ENCODE peak calls at places on chromosomes 7 and 10, in five cellular contexts. A is prostate gland, F is adrenal gland, J is vagina, N is stomach. W is an unnamed sample.

GRCh38 chr7:466465-467191 is 53.0 kb downstream of the PDGFA start:
- DNase-seq in A (no peak), F (peak; percentile 7), J (no peak), N (no peak), W (no peak)

GRCh38 chr10:101050206-101051069 is 11.4 kb upstream of the KAZALD1 start:
- DNase-seq in A (peak; percentile 51), F (peak; percentile 72), J (no peak), N (peak; percentile 82), W (peak; percentile 79)

GRCh38 chr7:110621289-110621688 is 469.6 kb upstream of the LRRN3 start:
- DNase-seq in A (no peak), F (no peak), J (no peak), N (no peak), W (no peak)

GRCh38 chr10:123645016-123645415 is 21.1 kb upstream of the GPR26 start:
- DNase-seq in A (no peak), F (no peak), J (peak; percentile 77), N (peak; percentile 1), W (no peak)

GRCh38 chr10:97333351-97333600 is 1.3 kb downstream of the FRAT2 start:
- DNase-seq in A (no peak), F (no peak), J (no peak), N (no peak), W (no peak)

GRCh38 chr10:124176309-124177179 is 83.1 kb upstream of the CHST15 start:
- DNase-seq in A (no peak), F (no peak), J (no peak), N (no peak), W (no peak)

GRCh38 chr10:129096340-129096984 is 370.6 kb upstream of the MGMT start:
- DNase-seq in A (peak; percentile 40), F (no peak), J (peak; percentile 28), N (no peak), W (no peak)

GRCh38 chr7:36131026-36131425 is 22.0 kb upstream of the EEPD1 start:
- DNase-seq in A (no peak), F (no peak), J (no peak), N (no peak), W (no peak)

GRCh38 chr7:11404355-11404754 is 427.6 kb downstream of the THSD7A start:
- DNase-seq in A (no peak), F (no peak), J (no peak), N (no peak), W (no peak)

GRCh38 chr10:50469288-50469687 is 154.5 kb downstream of the SGMS1 start:
- DNase-seq in A (no peak), F (no peak), J (no peak), N (no peak), W (no peak)

GRCh38 chr7:10940748-10941358 is 32.8 kb upstream of the PHF14 start:
- DNase-seq in A (peak; percentile 7), F (no peak), J (no peak), N (no peak), W (peak; percentile 4)

GRCh38 chr7:79421751-79422150 is 31.7 kb downstream of the MAGI2 start:
- DNase-seq in A (no peak), F (no peak), J (no peak), N (no peak), W (no peak)

GRCh38 chr7:18414885-18415284 is 80.7 kb upstream of the HDAC9 start:
- DNase-seq in A (no peak), F (no peak), J (no peak), N (no peak), W (no peak)

GRCh38 chr10:35885076-35885475 is 243.0 kb upstream of the FZD8 start:
- DNase-seq in A (no peak), F (no peak), J (no peak), N (no peak), W (no peak)

GRCh38 chr10:22515009-22515408 is 169.7 kb downstream of the SPAG6 start:
- DNase-seq in A (peak; percentile 23), F (no peak), J (no peak), N (no peak), W (no peak)

GRCh38 chr7:15452670-15453069 is 109.1 kb downstream of the AGMO start:
- DNase-seq in A (no peak), F (no peak), J (no peak), N (no peak), W (no peak)

GRCh38 chr10:63711361-63711760 is 190.2 kb downstream of the REEP3 start:
- DNase-seq in A (peak; percentile 53), F (no peak), J (no peak), N (peak; percentile 72), W (no peak)

GRCh38 chr7:78124221-78124620 is 325.6 kb downstream of the PHTF2 start:
- DNase-seq in A (no peak), F (no peak), J (no peak), N (no peak), W (no peak)

GRCh38 chr10:61837748-61838055 is 63.8 kb upstream of the ARID5B start:
- DNase-seq in A (no peak), F (no peak), J (no peak), N (no peak), W (no peak)

GRCh38 chr7:130210181-130210935 is 2.7 kb downstream of the SSMEM1 start:
- DNase-seq in A (no peak), F (no peak), J (no peak), N (no peak), W (no peak)

GRCh38 chr10:67471022-67471421 is 225.0 kb downstream of the CTNNA3 start:
- DNase-seq in A (no peak), F (no peak), J (no peak), N (no peak), W (no peak)

GRCh38 chr10:85175635-85176034 is 847.2 kb downstream of the CCSER2 start:
- DNase-seq in A (no peak), F (no peak), J (no peak), N (no peak), W (no peak)

GRCh38 chr10:24882047-24882698 is 70.2 kb downstream of the PRTFDC1 start:
- DNase-seq in A (no peak), F (no peak), J (no peak), N (no peak), W (no peak)

DNA sequence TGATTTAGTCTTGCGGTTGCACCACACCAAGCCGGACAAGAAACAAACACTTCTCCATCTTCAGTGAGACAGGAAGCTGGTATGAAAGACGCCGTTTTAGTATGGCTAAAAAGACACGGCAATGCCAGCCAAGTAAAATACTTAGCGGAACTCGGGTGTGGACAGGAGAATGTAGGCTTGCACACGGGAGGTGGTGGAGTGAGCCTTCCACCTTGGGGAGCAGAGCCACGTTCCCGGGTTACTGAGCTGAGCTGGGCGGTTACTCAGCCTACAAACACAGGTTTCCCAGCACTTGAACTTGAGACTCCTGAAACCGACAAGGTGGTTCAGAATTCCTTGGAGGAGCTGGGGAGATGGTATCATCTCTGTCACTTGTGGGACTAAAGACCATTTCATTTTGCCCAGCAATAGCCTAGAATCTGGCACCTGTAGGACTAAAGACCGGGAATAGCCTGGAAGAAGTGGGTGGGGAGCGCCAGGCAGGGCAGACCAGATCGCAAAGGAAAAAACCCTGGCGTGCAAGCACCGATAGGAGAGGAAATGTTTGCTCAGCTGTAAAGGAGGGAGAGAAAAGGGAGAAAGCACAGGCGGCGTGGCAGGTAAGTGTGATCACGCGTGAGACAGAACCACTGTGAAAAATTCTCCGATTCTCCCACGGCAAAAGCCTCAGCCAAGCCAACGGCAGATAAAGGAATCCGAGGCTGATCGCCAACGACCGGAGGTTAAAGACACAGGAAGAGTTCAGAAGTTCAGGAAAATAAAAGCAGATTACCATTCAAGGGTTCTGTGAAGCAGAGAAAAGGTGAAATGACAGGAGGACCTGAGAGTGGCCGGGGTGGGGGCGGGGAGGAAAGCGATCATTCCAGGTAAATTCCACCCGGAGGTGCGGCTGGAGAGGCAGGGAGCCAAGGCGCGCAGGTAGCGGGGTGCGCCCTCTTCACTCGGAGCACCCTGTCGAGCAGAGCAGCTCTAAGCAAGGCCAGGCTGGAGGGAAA is 35.0 kb upstream of the SEPHS1 start:
- DNase-seq in A (peak; percentile 36), F (no peak), J (no peak), N (peak; percentile 82), W (no peak)
- TF ChIP-seq POLR2A in A (no peak), F (no peak), J (no peak), N (no peak), W (no peak)

GRCh38 chr7:99829520-99830160 is 1.8 kb downstream of the CYP3A43 start:
- DNase-seq in A (no peak), F (no peak), J (no peak), N (no peak), W (no peak)

GRCh38 chr7:99825873-99826272 is 1.9 kb upstream of the CYP3A43 start:
- DNase-seq in A (no peak), F (no peak), J (no peak), N (no peak), W (no peak)

GRCh38 chr7:99828818-99829217 is 1.0 kb downstream of the CYP3A43 start:
- DNase-seq in A (no peak), F (no peak), J (no peak), N (no peak), W (no peak)

GRCh38 chr7:99825451-99825850 is 2.4 kb upstream of the CYP3A43 start:
- DNase-seq in A (no peak), F (no peak), J (no peak), N (no peak), W (no peak)

DNA sequence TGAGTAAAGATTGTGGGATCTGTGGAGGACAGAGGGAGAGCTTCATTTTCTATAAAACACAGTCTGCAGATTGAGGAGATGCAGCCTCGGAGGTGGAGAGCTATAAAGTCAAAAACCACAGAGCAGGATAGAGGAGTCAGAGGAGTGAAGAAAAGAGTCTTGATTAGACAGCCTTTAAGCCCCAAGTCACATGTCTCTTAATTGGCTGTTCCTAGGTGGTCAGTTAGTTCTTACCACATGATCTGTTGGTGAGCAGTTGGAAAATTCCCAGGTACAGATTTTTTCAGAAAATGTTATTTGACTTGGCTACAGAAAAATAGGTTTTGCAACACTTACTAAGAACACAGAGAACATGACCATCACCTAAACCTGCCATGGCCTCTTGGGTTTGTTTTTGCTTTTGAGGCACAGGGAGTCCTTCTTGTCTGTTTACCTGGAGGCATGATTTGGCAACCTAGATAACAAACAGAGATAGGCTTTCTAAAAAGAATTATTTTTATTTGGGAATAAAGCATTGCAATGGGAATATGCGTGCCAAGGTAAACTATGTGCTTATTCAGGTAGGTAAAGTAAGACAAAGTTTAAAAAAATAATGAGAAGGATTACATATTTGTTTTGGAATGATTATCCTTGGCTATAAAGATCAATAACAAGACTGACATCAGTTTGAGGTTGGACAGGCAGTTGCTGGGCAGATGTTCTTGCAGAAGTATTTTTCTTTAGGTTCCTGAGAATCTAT is 604 bp upstream of the CYP3A43 start:
- DNase-seq in A (peak; percentile 89), F (no peak), J (no peak), N (peak; percentile 48), W (no peak)
- TF ChIP-seq POLR2A in A (no peak), F (no peak), J (no peak), N (no peak), W (no peak)

GRCh38 chr7:93231264-93231663 is 902 bp upstream of the VPS50 start:
- DNase-seq in A (no peak), F (no peak), J (no peak), N (no peak), W (no peak)

GRCh38 chr7:93232673-93233018 is 480 bp downstream of the VPS50 start:
- DNase-seq in A (no peak), F (no peak), J (no peak), N (no peak), W (no peak)

GRCh38 chr7:93228302-93228701 is 2.0 kb upstream of the HEPACAM2 start:
- DNase-seq in A (peak; percentile 40), F (no peak), J (no peak), N (no peak), W (no peak)

GRCh38 chr7:93226310-93226709 is at the start of gene HEPACAM2:
- DNase-seq in A (no peak), F (no peak), J (no peak), N (no peak), W (no peak)

GRCh38 chr7:93231799-93232672 is at the start of gene VPS50:
- DNase-seq in A (peak; percentile 97), F (peak; percentile 93), J (peak; percentile 97), N (peak; percentile 94), W (peak; percentile 82)
- TF ChIP-seq POLR2A in A (peak; percentile 29), F (no peak), J (no peak), N (no peak), W (peak; percentile 68)

GRCh38 chr7:33128990-33129805 is at the start of gene BBS9:
- DNase-seq in A (peak; percentile 90), F (peak; percentile 96), J (no peak), N (peak; percentile 93), W (peak; percentile 98)
- TF ChIP-seq POLR2A in A (peak; percentile 24), F (no peak), J (peak; percentile 27), N (no peak), W (peak; percentile 82)